ENCODE peak calls at places on chromosomes 11 and 22, in eight cellular contexts. N is HCT116, H is GM12878, O is esophagus muscularis mucosa, J is HL-60, G is vagina, D is GM23338, R is prostate gland. T is an unnamed sample.

GRCh38 chr11:130413383-130414106 is 14.9 kb downstream of the ADAMTS8 start:
- DNase-seq in H (no peak), D (no peak), G (no peak), N (no peak), O (no peak), R (no peak), J (no peak), T (peak; percentile 28)

GRCh38 chr11:70240337-70240736 is 30.2 kb upstream of the PPFIA1 start:
- DNase-seq in O (no peak), N (no peak), R (no peak), D (no peak), H (no peak), J (no peak), G (no peak), T (no peak)

GRCh38 chr11:27456140-27456801 is 16.3 kb downstream of the LGR4 start:
- DNase-seq in R (no peak), D (no peak), N (no peak), J (no peak), H (no peak), G (no peak), O (no peak), T (no peak)

GRCh38 chr22:46071451-46072029 is 78.8 kb upstream of the PPARA start:
- DNase-seq in H (no peak), G (no peak), N (peak; percentile 80), O (peak; percentile 97), J (peak; percentile 70), R (peak; percentile 93), D (peak; percentile 59), T (no peak)

GRCh38 chr11:93567406-93567819 is 24.2 kb upstream of the SMCO4 start:
- DNase-seq in O (no peak), J (no peak), G (no peak), N (no peak), D (no peak), R (peak; percentile 70), H (no peak), T (no peak)

GRCh38 chr11:96827164-96827563 is 437.4 kb downstream of the JRKL start:
- DNase-seq in N (no peak), J (no peak), R (no peak), D (peak; percentile 52), H (no peak), G (no peak), O (no peak), T (no peak)

GRCh38 chr11:124586247-124586860 is 16.6 kb downstream of the OR8A1 start:
- DNase-seq in N (peak; percentile 44), O (no peak), D (peak; percentile 76), J (peak; percentile 10), H (no peak), R (peak; percentile 42), G (no peak), T (peak; percentile 47)

GRCh38 chr22:25153961-25154685 is 45.5 kb upstream of the CRYBB3 start:
- DNase-seq in H (no peak), G (no peak), J (no peak), N (no peak), O (no peak), R (peak; percentile 98), D (peak; percentile 54), T (no peak)

GRCh38 chr22:30969532-30970355 is 679 bp downstream of the TUG1 start:
- DNase-seq in H (no peak), N (no peak), R (no peak), J (peak; percentile 38), O (no peak), G (no peak), D (peak; percentile 59), T (no peak)

GRCh38 chr22:34914871-34915270 is 151.1 kb upstream of the ISX start:
- DNase-seq in N (no peak), H (no peak), R (no peak), G (no peak), O (no peak), D (peak; percentile 5), J (no peak), T (no peak)

GRCh38 chr22:28706845-28707244 is 27.2 kb upstream of the TTC28 start:
- DNase-seq in G (no peak), D (no peak), N (no peak), H (no peak), J (no peak), R (no peak), O (no peak), T (no peak)

DNA sequence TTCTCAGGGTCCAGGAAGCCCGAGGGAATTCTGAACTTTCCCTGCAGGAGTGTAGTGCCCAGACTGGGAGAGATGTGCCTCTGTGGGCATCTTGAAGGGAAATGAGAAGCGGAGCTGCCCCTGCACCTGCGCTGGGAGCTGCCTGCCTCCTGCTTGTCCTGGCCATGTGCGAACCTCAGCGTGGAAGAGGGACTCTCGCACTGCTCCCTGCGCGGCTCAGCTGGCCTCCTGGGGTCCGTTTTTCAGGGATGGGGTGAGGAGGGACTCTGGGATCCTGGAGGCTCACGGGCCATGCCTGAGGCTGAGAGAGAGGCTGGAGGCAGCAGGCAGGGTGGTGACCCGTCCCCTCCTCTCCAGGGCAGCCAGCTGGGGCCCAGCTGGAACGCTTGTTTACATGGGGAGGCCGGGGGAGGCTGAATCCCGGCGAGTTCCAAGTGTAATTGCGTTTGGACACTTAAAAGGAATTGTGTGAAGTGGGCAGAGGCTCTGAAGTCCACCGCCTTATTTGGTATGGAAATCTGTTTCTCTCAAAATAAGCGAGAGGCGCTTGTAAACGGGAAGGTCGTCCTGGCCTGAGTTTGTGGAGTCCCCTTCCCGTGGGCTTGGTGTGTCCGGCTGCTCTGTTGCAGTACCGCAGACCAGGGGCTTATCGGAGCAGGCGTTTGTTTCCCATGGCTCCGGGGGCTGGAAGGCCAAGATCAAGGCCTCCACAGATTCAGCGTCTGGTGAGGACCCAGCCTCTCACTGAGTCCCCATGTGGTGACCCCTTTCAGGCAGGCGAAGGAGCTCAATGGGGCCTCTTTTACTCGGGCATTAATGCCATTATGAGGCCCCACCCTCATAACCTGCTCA is 1.3 kb upstream of the MRGPRF start:
- DNase-seq in J (no peak), D (peak; percentile 36), N (no peak), O (no peak), R (no peak), G (no peak), H (no peak), T (no peak)
- TF ChIP-seq POLR2AphosphoS5 in J (no peak), D (no peak), N (no peak), O (peak; percentile 91), R (peak; percentile 67), G (peak; percentile 81), H (no peak), T (no peak)

DNA sequence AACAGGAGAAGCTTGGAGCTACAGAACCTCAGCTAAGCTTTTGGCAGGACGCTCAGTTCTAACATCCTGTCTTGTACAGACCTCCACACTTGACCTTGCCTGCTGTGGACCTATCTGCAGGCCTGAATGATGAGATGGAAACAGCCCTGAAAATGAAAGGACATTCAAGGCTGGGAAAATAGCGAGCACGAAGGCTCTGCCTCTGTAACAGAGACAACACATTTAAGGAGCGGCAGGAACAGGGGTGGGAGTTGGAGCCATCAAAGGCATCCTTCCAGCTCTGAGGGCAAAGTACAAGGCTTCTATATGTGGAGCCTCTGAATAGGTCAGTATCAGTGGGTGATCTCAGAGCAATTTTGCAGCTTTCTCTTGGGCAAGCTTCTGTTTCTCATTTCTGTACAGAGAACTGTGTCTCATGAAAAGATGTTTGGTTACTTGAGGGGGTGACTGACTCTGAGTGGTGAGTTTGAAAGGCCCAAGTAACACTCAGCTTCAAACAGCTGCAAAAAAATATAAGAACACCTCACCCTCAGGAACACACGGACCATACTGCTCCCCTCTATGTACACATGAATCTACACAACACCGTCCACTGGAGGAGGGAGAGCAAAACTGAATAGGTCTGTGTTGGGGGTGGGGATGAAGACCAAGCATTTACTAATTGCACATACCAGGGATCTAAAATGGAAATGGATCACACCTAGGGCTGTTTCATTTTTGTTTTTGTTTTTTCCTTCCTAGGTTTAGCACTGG is 101.6 kb downstream of the CCDC81 start:
- DNase-seq in J (no peak), H (no peak), O (no peak), G (no peak), D (no peak), R (no peak), N (no peak), T (no peak)
- TF ChIP-seq POLR2AphosphoS5 in J (no peak), H (no peak), O (no peak), G (no peak), D (no peak), R (peak; percentile 49), N (no peak), T (no peak)

DNA sequence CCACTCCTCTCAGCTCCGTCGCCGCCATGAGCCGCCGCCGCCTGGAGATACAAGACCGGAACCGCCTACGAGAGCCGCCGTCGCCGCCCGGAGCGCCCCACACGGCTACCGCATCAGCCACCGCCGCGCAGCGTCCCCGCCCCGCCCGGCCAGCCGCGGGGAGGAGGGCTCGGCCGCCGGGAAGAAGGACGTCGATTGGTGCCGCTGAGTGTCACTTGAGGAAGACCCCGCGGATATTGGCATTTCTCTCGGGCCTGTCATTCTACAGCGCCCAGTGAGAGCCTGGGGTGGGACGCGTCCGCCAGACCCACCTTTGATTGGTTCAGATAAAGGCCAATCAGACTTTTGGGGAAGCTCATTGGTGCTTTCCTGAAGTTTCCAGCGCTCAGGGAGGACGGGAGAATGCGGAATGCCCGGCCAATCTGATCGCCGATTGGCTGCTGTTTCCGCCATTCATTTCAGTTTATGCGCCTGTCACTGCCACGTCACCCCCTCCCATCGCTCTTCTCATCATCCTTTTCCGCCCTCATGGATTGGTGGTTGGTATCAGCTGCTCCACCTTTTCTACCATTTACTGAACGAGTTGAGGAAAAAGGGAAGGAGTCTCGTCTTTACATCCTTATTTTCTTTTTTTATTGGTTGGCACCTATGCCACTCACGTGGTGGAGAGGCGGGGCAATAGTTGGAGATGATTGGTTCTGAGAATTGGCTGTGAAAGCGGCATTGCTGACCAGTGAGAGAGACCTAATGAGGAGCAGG is at the start of gene OSBP:
- DNase-seq in J (peak; percentile 99), G (peak; percentile 100), N (peak; percentile 100), O (peak; percentile 100), H (peak; percentile 100), R (peak; percentile 100), D (peak; percentile 99), T (peak; percentile 100)
- TF ChIP-seq POLR2AphosphoS5 in J (peak; percentile 64), G (peak; percentile 74), N (peak; percentile 59), O (peak; percentile 83), H (no peak), R (peak; percentile 98), D (peak; percentile 58), T (peak; percentile 31)

GRCh38 chr11:86039094-86039493 is 29.8 kb downstream of the PICALM start:
- DNase-seq in G (no peak), D (no peak), O (no peak), N (no peak), H (no peak), R (no peak), J (no peak), T (no peak)

GRCh38 chr11:86040919-86041318 is 28.0 kb downstream of the PICALM start:
- DNase-seq in R (no peak), J (no peak), O (no peak), N (no peak), H (no peak), G (no peak), D (no peak), T (no peak)

GRCh38 chr11:86046111-86046510 is 22.8 kb downstream of the PICALM start:
- DNase-seq in D (no peak), J (no peak), H (no peak), N (no peak), G (no peak), O (no peak), R (no peak), T (no peak)

GRCh38 chr11:86043765-86044534 is 24.9 kb downstream of the PICALM start:
- DNase-seq in R (no peak), D (no peak), G (no peak), H (no peak), J (no peak), O (no peak), N (no peak), T (no peak)

DNA sequence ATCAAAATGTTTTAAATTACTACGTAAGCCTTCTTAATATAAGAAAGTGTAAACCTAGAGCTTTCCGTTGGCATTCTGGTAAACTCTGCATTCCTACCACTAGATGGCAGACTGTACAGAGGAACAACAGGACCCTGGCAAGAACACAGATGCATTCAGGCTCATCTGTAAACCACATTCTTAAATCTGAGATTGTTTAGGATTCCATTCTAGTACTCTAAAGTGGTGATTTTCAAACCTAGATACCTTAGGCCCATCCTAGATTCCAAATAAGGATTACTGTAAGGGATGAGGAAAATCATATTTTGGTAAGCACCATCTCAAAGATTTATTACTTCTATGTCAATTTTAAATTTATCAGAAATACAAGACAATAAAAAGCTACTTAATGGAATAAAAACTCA is 26.9 kb downstream of the PICALM start:
- DNase-seq in G (no peak), N (peak; percentile 76), J (peak; percentile 63), H (peak; percentile 60), D (peak; percentile 95), R (peak; percentile 84), O (no peak), T (peak; percentile 90)
- TF ChIP-seq POLR2AphosphoS5 in G (no peak), N (no peak), J (no peak), H (no peak), D (no peak), R (peak; percentile 82), O (peak; percentile 51), T (no peak)